ENCODE peak calls at places on chromosomes 12 and 14, in ten cellular contexts. One of them, this sample, is unnamed.

GRCh38 chr12:103851127-103851526 is 10.1 kb upstream of the NT5DC3 start:
- DNase-seq in K562: no peak
- DNase-seq in fibroblast of the aortic adventitia: peak
- DNase-seq in PC-3: peak
- DNase-seq in GM06990: no peak
- DNase-seq in heart right ventricle: no peak
- DNase-seq in WERI-Rb-1: no peak
- DNase-seq in sigmoid colon: no peak
- DNase-seq in IMR-90: peak
- DNase-seq in breast epithelium: no peak
- DNase-seq in this sample: no peak

GRCh38 chr14:100673085-100673806 is 53.4 kb upstream of the DLK1 start:
- DNase-seq in K562: no peak
- DNase-seq in fibroblast of the aortic adventitia: no peak
- DNase-seq in PC-3: peak
- DNase-seq in GM06990: no peak
- DNase-seq in heart right ventricle: no peak
- DNase-seq in WERI-Rb-1: peak
- DNase-seq in sigmoid colon: no peak
- DNase-seq in IMR-90: no peak
- DNase-seq in breast epithelium: peak
- DNase-seq in this sample: no peak

GRCh38 chr14:58760121-58760520 is 122.4 kb downstream of the DACT1 start:
- DNase-seq in K562: no peak
- DNase-seq in fibroblast of the aortic adventitia: no peak
- DNase-seq in PC-3: no peak
- DNase-seq in GM06990: no peak
- DNase-seq in heart right ventricle: no peak
- DNase-seq in WERI-Rb-1: no peak
- DNase-seq in sigmoid colon: no peak
- DNase-seq in IMR-90: no peak
- DNase-seq in breast epithelium: no peak
- DNase-seq in this sample: no peak

GRCh38 chr14:70789361-70789760 is 20.0 kb downstream of the MAP3K9 start:
- DNase-seq in K562: no peak
- DNase-seq in fibroblast of the aortic adventitia: peak
- DNase-seq in PC-3: peak
- DNase-seq in GM06990: no peak
- DNase-seq in heart right ventricle: no peak
- DNase-seq in WERI-Rb-1: no peak
- DNase-seq in sigmoid colon: no peak
- DNase-seq in IMR-90: peak
- DNase-seq in breast epithelium: no peak
- DNase-seq in this sample: peak

GRCh38 chr12:76863005-76863670 is 15.7 kb downstream of the CSRP2 start:
- DNase-seq in K562: no peak
- DNase-seq in fibroblast of the aortic adventitia: peak
- DNase-seq in PC-3: no peak
- DNase-seq in GM06990: no peak
- DNase-seq in heart right ventricle: no peak
- DNase-seq in WERI-Rb-1: no peak
- DNase-seq in sigmoid colon: no peak
- DNase-seq in IMR-90: peak
- DNase-seq in breast epithelium: no peak
- DNase-seq in this sample: no peak

GRCh38 chr14:105397350-105397931 is 897 bp upstream of the TEX22 start:
- DNase-seq in K562: no peak
- DNase-seq in fibroblast of the aortic adventitia: no peak
- DNase-seq in PC-3: no peak
- DNase-seq in GM06990: no peak
- DNase-seq in heart right ventricle: peak
- DNase-seq in WERI-Rb-1: peak
- DNase-seq in sigmoid colon: no peak
- DNase-seq in IMR-90: no peak
- DNase-seq in breast epithelium: no peak
- DNase-seq in this sample: no peak

GRCh38 chr12:112130461-112130998 is 5.2 kb downstream of the TRAFD1 start:
- DNase-seq in K562: no peak
- DNase-seq in fibroblast of the aortic adventitia: peak
- DNase-seq in PC-3: no peak
- DNase-seq in GM06990: peak
- DNase-seq in heart right ventricle: no peak
- DNase-seq in WERI-Rb-1: no peak
- DNase-seq in sigmoid colon: no peak
- DNase-seq in IMR-90: peak
- DNase-seq in breast epithelium: no peak
- DNase-seq in this sample: no peak

GRCh38 chr14:54535126-54535525 is 25.4 kb downstream of the CGRRF1 start:
- DNase-seq in K562: no peak
- DNase-seq in fibroblast of the aortic adventitia: peak
- DNase-seq in PC-3: peak
- DNase-seq in GM06990: no peak
- DNase-seq in heart right ventricle: no peak
- DNase-seq in WERI-Rb-1: no peak
- DNase-seq in sigmoid colon: no peak
- DNase-seq in IMR-90: peak
- DNase-seq in breast epithelium: no peak
- DNase-seq in this sample: no peak

GRCh38 chr12:82672811-82673495 is 13.8 kb upstream of the TMTC2 start:
- DNase-seq in K562: no peak
- DNase-seq in fibroblast of the aortic adventitia: no peak
- DNase-seq in PC-3: peak
- DNase-seq in GM06990: no peak
- DNase-seq in heart right ventricle: no peak
- DNase-seq in WERI-Rb-1: no peak
- DNase-seq in sigmoid colon: no peak
- DNase-seq in IMR-90: no peak
- DNase-seq in breast epithelium: no peak
- DNase-seq in this sample: no peak

GRCh38 chr12:112005419-112006395 is 7.3 kb downstream of the TMEM116 start:
- DNase-seq in K562: peak
- DNase-seq in fibroblast of the aortic adventitia: peak
- DNase-seq in PC-3: peak
- DNase-seq in GM06990: no peak
- DNase-seq in heart right ventricle: no peak
- DNase-seq in WERI-Rb-1: peak
- DNase-seq in sigmoid colon: no peak
- DNase-seq in IMR-90: peak
- DNase-seq in breast epithelium: peak
- DNase-seq in this sample: peak

GRCh38 chr12:110699591-110700445 is 10.9 kb upstream of the HVCN1 start:
- DNase-seq in K562: peak
- DNase-seq in fibroblast of the aortic adventitia: no peak
- DNase-seq in PC-3: no peak
- DNase-seq in GM06990: no peak
- DNase-seq in heart right ventricle: peak
- DNase-seq in WERI-Rb-1: no peak
- DNase-seq in sigmoid colon: peak
- DNase-seq in IMR-90: no peak
- DNase-seq in breast epithelium: no peak
- DNase-seq in this sample: no peak

GRCh38 chr12:76820888-76821482 is 57.1 kb downstream of the ZDHHC17 start:
- DNase-seq in K562: peak
- DNase-seq in fibroblast of the aortic adventitia: peak
- DNase-seq in PC-3: peak
- DNase-seq in GM06990: no peak
- DNase-seq in heart right ventricle: no peak
- DNase-seq in WERI-Rb-1: peak
- DNase-seq in sigmoid colon: no peak
- DNase-seq in IMR-90: peak
- DNase-seq in breast epithelium: no peak
- DNase-seq in this sample: peak

GRCh38 chr12:115481141-115481540 is 796.4 kb downstream of the MED13L start:
- DNase-seq in K562: no peak
- DNase-seq in fibroblast of the aortic adventitia: no peak
- DNase-seq in PC-3: peak
- DNase-seq in GM06990: peak
- DNase-seq in heart right ventricle: no peak
- DNase-seq in WERI-Rb-1: no peak
- DNase-seq in sigmoid colon: no peak
- DNase-seq in IMR-90: peak
- DNase-seq in breast epithelium: no peak
- DNase-seq in this sample: no peak

GRCh38 chr14:35138585-35138984 is 16.2 kb downstream of the PRORP start:
- DNase-seq in K562: no peak
- DNase-seq in fibroblast of the aortic adventitia: no peak
- DNase-seq in PC-3: no peak
- DNase-seq in GM06990: no peak
- DNase-seq in heart right ventricle: no peak
- DNase-seq in WERI-Rb-1: no peak
- DNase-seq in sigmoid colon: no peak
- DNase-seq in IMR-90: no peak
- DNase-seq in breast epithelium: no peak
- DNase-seq in this sample: no peak

GRCh38 chr12:48002773-48003218 is 1.5 kb downstream of the COL2A1 start:
- DNase-seq in K562: no peak
- DNase-seq in fibroblast of the aortic adventitia: peak
- DNase-seq in PC-3: peak
- DNase-seq in GM06990: no peak
- DNase-seq in heart right ventricle: peak
- DNase-seq in WERI-Rb-1: peak
- DNase-seq in sigmoid colon: peak
- DNase-seq in IMR-90: peak
- DNase-seq in breast epithelium: no peak
- DNase-seq in this sample: no peak

GRCh38 chr12:37543131-37543965 is 773.2 kb upstream of the ALG10B start:
- DNase-seq in K562: no peak
- DNase-seq in fibroblast of the aortic adventitia: no peak
- DNase-seq in PC-3: no peak
- DNase-seq in GM06990: no peak
- DNase-seq in heart right ventricle: no peak
- DNase-seq in WERI-Rb-1: no peak
- DNase-seq in sigmoid colon: no peak
- DNase-seq in IMR-90: no peak
- DNase-seq in breast epithelium: no peak
- DNase-seq in this sample: no peak
- TF ChIP-seq CTCF in K562: no peak
- TF ChIP-seq CTCF in fibroblast of the aortic adventitia: no peak
- TF ChIP-seq CTCF in PC-3: no peak
- TF ChIP-seq CTCF in GM06990: no peak
- TF ChIP-seq CTCF in heart right ventricle: no peak
- TF ChIP-seq CTCF in WERI-Rb-1: no peak
- TF ChIP-seq CTCF in sigmoid colon: no peak
- TF ChIP-seq CTCF in IMR-90: no peak
- TF ChIP-seq CTCF in breast epithelium: no peak
- TF ChIP-seq CTCF in this sample: no peak

GRCh38 chr12:71972441-71973074 is 33.9 kb downstream of the TPH2 start:
- DNase-seq in K562: peak
- DNase-seq in fibroblast of the aortic adventitia: no peak
- DNase-seq in PC-3: peak
- DNase-seq in GM06990: no peak
- DNase-seq in heart right ventricle: no peak
- DNase-seq in WERI-Rb-1: no peak
- DNase-seq in sigmoid colon: no peak
- DNase-seq in IMR-90: no peak
- DNase-seq in breast epithelium: no peak
- DNase-seq in this sample: peak
- TF ChIP-seq CTCF in K562: no peak
- TF ChIP-seq CTCF in fibroblast of the aortic adventitia: no peak
- TF ChIP-seq CTCF in PC-3: no peak
- TF ChIP-seq CTCF in GM06990: no peak
- TF ChIP-seq CTCF in heart right ventricle: no peak
- TF ChIP-seq CTCF in WERI-Rb-1: no peak
- TF ChIP-seq CTCF in sigmoid colon: no peak
- TF ChIP-seq CTCF in IMR-90: no peak
- TF ChIP-seq CTCF in breast epithelium: no peak
- TF ChIP-seq CTCF in this sample: no peak

GRCh38 chr14:60986500-60986899 is 5.5 kb downstream of the SLC38A6 start:
- DNase-seq in K562: no peak
- DNase-seq in fibroblast of the aortic adventitia: no peak
- DNase-seq in PC-3: no peak
- DNase-seq in GM06990: no peak
- DNase-seq in heart right ventricle: no peak
- DNase-seq in WERI-Rb-1: no peak
- DNase-seq in sigmoid colon: no peak
- DNase-seq in IMR-90: no peak
- DNase-seq in breast epithelium: no peak
- DNase-seq in this sample: no peak

GRCh38 chr14:60984225-60984624 is 3.2 kb downstream of the SLC38A6 start:
- DNase-seq in K562: no peak
- DNase-seq in fibroblast of the aortic adventitia: no peak
- DNase-seq in PC-3: no peak
- DNase-seq in GM06990: no peak
- DNase-seq in heart right ventricle: no peak
- DNase-seq in WERI-Rb-1: no peak
- DNase-seq in sigmoid colon: no peak
- DNase-seq in IMR-90: no peak
- DNase-seq in breast epithelium: no peak
- DNase-seq in this sample: no peak

GRCh38 chr14:60977848-60978247 is 3.0 kb downstream of the TRMT5 start:
- DNase-seq in K562: no peak
- DNase-seq in fibroblast of the aortic adventitia: no peak
- DNase-seq in PC-3: no peak
- DNase-seq in GM06990: no peak
- DNase-seq in heart right ventricle: no peak
- DNase-seq in WERI-Rb-1: no peak
- DNase-seq in sigmoid colon: no peak
- DNase-seq in IMR-90: no peak
- DNase-seq in breast epithelium: no peak
- DNase-seq in this sample: no peak

GRCh38 chr14:60981626-60982455 is 796 bp downstream of the SLC38A6 start:
- DNase-seq in K562: peak
- DNase-seq in fibroblast of the aortic adventitia: peak
- DNase-seq in PC-3: peak
- DNase-seq in GM06990: peak
- DNase-seq in heart right ventricle: no peak
- DNase-seq in WERI-Rb-1: no peak
- DNase-seq in sigmoid colon: no peak
- DNase-seq in IMR-90: peak
- DNase-seq in breast epithelium: no peak
- DNase-seq in this sample: peak

GRCh38 chr14:60980811-60981625 is at the start of the genes SLC38A6 and TRMT5:
- DNase-seq in K562: peak
- DNase-seq in fibroblast of the aortic adventitia: peak
- DNase-seq in PC-3: peak
- DNase-seq in GM06990: peak
- DNase-seq in heart right ventricle: peak
- DNase-seq in WERI-Rb-1: peak
- DNase-seq in sigmoid colon: peak
- DNase-seq in IMR-90: peak
- DNase-seq in breast epithelium: peak
- DNase-seq in this sample: peak
- TF ChIP-seq CTCF in K562: no peak
- TF ChIP-seq CTCF in fibroblast of the aortic adventitia: no peak
- TF ChIP-seq CTCF in PC-3: no peak
- TF ChIP-seq CTCF in GM06990: no peak
- TF ChIP-seq CTCF in heart right ventricle: no peak
- TF ChIP-seq CTCF in WERI-Rb-1: no peak
- TF ChIP-seq CTCF in sigmoid colon: no peak
- TF ChIP-seq CTCF in IMR-90: no peak
- TF ChIP-seq CTCF in breast epithelium: no peak
- TF ChIP-seq CTCF in this sample: no peak

DNA sequence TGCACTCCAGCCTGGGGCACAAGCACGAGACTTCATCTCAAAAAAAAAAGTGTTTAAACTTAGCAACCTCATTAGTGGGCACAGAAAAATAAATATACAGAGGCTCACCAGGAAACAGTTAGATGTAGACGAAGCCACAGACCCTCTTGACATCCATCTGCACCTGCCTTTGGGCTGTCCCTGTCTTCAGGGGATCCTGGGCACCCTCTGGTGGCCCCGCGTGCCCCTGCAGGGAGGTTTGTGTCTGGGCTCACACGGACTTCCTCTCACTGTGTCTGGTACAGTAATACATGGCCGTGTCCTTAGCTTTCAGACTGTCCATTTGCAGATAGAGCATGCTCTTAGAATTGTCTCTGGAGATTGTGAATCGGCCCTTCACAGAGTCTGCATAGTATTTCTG is 916.5 kb downstream of the TMEM121 start:
- DNase-seq in K562: no peak
- DNase-seq in fibroblast of the aortic adventitia: no peak
- DNase-seq in PC-3: no peak
- DNase-seq in GM06990: peak
- DNase-seq in heart right ventricle: no peak
- DNase-seq in WERI-Rb-1: no peak
- DNase-seq in sigmoid colon: no peak
- DNase-seq in IMR-90: no peak
- DNase-seq in breast epithelium: no peak
- DNase-seq in this sample: peak
- TF ChIP-seq CTCF in K562: peak
- TF ChIP-seq CTCF in fibroblast of the aortic adventitia: no peak
- TF ChIP-seq CTCF in PC-3: no peak
- TF ChIP-seq CTCF in GM06990: peak
- TF ChIP-seq CTCF in heart right ventricle: no peak
- TF ChIP-seq CTCF in WERI-Rb-1: peak
- TF ChIP-seq CTCF in sigmoid colon: no peak
- TF ChIP-seq CTCF in IMR-90: no peak
- TF ChIP-seq CTCF in breast epithelium: no peak
- TF ChIP-seq CTCF in this sample: peak